ENCODE peak calls at places on chromosome 2, in ten cellular contexts. M is GM12864, Q is lung, Y is stomach, N is cardiac muscle cell, O is cardiac fibroblast, H is dorsolateral prefrontal cortex, X is fibroblast of mammary gland, Z is neural progenitor cell, C is IMR-90. U is an unnamed sample.

GRCh38 chr2:119766944-119767343 is 7.2 kb downstream of the PTPN4 start:
- DNase-seq in M (no peak), Q (no peak), Y (no peak), N (no peak), O (no peak), H (no peak), X (no peak), Z (no peak), C (no peak), U (no peak)

GRCh38 chr2:2845267-2845666 is 514.2 kb upstream of the MYT1L start:
- DNase-seq in M (no peak), Q (no peak), Y (no peak), N (no peak), O (no peak), H (peak), X (no peak), Z (no peak), C (no peak), U (no peak)

GRCh38 chr2:98778153-98778552 is 47.2 kb upstream of the MGAT4A start:
- DNase-seq in M (no peak), Q (no peak), Y (no peak), N (no peak), O (no peak), H (no peak), X (no peak), Z (no peak), C (no peak), U (no peak)

GRCh38 chr2:240919161-240919781 is 13.1 kb downstream of the CROCC2 start:
- DNase-seq in M (no peak), Q (no peak), Y (peak), N (no peak), O (no peak), H (peak), X (no peak), Z (no peak), C (no peak), U (no peak)

GRCh38 chr2:109209412-109209811 is 80.4 kb downstream of the SH3RF3 start:
- DNase-seq in M (no peak), Q (no peak), Y (no peak), N (peak), O (peak), H (no peak), X (peak), Z (no peak), C (peak), U (peak)

GRCh38 chr2:148021059-148021985 is at the start of gene MBD5:
- DNase-seq in M (no peak), Q (peak), Y (peak), N (peak), O (peak), H (peak), X (peak), Z (peak), C (peak), U (peak)

GRCh38 chr2:74894261-74895030 is 60.5 kb downstream of the HK2 start:
- DNase-seq in M (no peak), Q (no peak), Y (no peak), N (peak), O (peak), H (no peak), X (peak), Z (no peak), C (peak), U (peak)

GRCh38 chr2:235444101-235444597 is 49.7 kb upstream of the AGAP1 start:
- DNase-seq in M (no peak), Q (no peak), Y (no peak), N (no peak), O (no peak), H (no peak), X (no peak), Z (no peak), C (no peak), U (no peak)

GRCh38 chr2:223923976-223924375 is 21.2 kb downstream of the WDFY1 start:
- DNase-seq in M (no peak), Q (no peak), Y (no peak), N (no peak), O (peak), H (no peak), X (peak), Z (no peak), C (no peak), U (no peak)

GRCh38 chr2:59029058-59029457 is 787.9 kb upstream of the FANCL start:
- DNase-seq in M (no peak), Q (no peak), Y (no peak), N (no peak), O (no peak), H (no peak), X (no peak), Z (no peak), C (no peak), U (no peak)

GRCh38 chr2:133705287-133705686 is 137.0 kb upstream of the NCKAP5 start:
- DNase-seq in M (no peak), Q (no peak), Y (no peak), N (no peak), O (peak), H (no peak), X (no peak), Z (no peak), C (no peak), U (no peak)

GRCh38 chr2:110802213-110802932 is 70.0 kb downstream of the ACOXL start:
- DNase-seq in M (no peak), Q (no peak), Y (no peak), N (no peak), O (no peak), H (no peak), X (no peak), Z (no peak), C (no peak), U (no peak)

GRCh38 chr2:203891474-203891873 is 23.9 kb downstream of the CTLA4 start:
- DNase-seq in M (no peak), Q (peak), Y (no peak), N (peak), O (peak), H (no peak), X (peak), Z (no peak), C (no peak), U (peak)

GRCh38 chr2:131475831-131476230 is at the start of gene TUBA3D:
- DNase-seq in M (no peak), Q (no peak), Y (no peak), N (no peak), O (no peak), H (no peak), X (no peak), Z (no peak), C (no peak), U (no peak)

DNA sequence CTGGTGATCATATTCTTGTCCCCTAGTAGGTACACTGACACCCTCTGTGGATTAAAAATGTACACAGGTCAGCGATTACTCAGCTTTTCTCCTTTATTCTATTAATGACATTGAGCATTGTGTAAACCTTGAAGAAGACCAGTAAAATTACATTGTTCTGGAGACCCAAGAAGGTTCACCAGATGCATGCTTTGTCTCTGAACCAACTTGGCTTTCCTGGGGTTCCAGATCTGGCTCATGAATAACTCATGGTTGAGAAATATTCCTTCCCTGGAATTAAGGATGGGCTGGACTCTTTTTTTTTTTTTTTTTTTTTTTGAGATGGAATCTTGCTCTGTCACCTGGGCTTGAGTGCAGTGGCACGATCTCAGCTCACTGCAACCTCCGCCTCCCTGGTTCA is 11.9 kb downstream of the LBH start:
- DNase-seq in M (no peak), Q (no peak), Y (no peak), N (no peak), O (peak), H (no peak), X (no peak), Z (no peak), C (no peak), U (no peak)
- H3K4me3 ChIP-seq in M (no peak), Q (no peak), Y (no peak), N (no peak), O (no peak), H (no peak), X (no peak), Z (no peak), C (no peak), U (no peak)

GRCh38 chr2:214079032-214079431 is 331.8 kb upstream of the VWC2L start:
- DNase-seq in M (no peak), Q (no peak), Y (no peak), N (no peak), O (no peak), H (no peak), X (no peak), Z (no peak), C (no peak), U (no peak)
- TF ChIP-seq CTCF in M (no peak), Q (no peak), Y (no peak), N (no peak), O (no peak), H (no peak), X (no peak), Z (no peak), C (no peak), U (no peak)

DNA sequence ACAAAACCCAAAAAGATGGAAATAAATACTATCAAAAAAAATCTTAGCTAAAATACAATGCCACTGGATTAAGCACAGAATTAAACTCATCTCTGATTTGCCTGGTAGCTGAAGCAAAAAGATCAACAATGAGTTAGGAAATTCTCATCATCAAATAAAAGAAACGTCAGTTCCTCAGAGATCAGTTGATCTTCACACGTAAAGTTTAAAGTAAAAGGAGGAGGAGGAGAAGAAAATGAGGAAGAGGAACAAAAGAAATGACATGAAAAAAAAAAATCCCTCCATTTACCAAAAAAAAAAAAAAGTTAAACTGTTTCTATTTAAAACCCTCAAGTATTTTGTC is 22.6 kb downstream of the KLF7 start:
- DNase-seq in M (no peak), Q (no peak), Y (no peak), N (no peak), O (no peak), H (no peak), X (no peak), Z (no peak), C (no peak), U (no peak)
- H3K4me3 ChIP-seq in M (no peak), Q (no peak), Y (no peak), N (no peak), O (no peak), H (no peak), X (no peak), Z (peak), C (no peak), U (no peak)

GRCh38 chr2:102154364-102154763 is 11.8 kb downstream of the IL1R1 start:
- DNase-seq in M (no peak), Q (no peak), Y (no peak), N (no peak), O (no peak), H (no peak), X (no peak), Z (no peak), C (no peak), U (no peak)

GRCh38 chr2:102155131-102155702 is 12.7 kb downstream of the IL1R1 start:
- DNase-seq in M (no peak), Q (no peak), Y (no peak), N (no peak), O (no peak), H (no peak), X (no peak), Z (no peak), C (no peak), U (no peak)

GRCh38 chr2:102158336-102158735 is 15.8 kb downstream of the IL1R1 start:
- DNase-seq in M (no peak), Q (no peak), Y (no peak), N (peak), O (no peak), H (no peak), X (no peak), Z (no peak), C (no peak), U (no peak)

GRCh38 chr2:102155703-102156515 is 13.4 kb downstream of the IL1R1 start:
- DNase-seq in M (no peak), Q (peak), Y (peak), N (peak), O (peak), H (no peak), X (peak), Z (no peak), C (peak), U (peak)

DNA sequence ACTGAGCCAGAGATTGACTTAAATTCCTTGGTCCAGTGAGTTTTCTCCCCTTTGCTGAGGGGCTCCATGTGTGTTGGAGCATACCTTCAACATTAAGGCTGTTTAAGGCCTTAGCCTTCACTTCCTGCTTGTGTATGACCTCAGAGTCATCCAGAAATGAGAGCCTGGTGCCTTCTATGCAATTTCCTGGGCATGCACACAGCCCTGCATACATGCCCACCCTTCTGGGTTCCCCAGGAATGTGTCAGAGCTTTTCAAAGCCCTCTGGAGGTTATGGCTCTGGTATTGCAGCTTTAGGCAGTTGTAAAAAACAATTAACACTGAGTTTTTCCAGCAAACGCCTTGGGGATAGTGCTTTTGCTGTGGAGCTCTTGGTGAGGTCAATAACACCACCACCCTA is 16.7 kb downstream of the IL1R1 start:
- DNase-seq in M (no peak), Q (no peak), Y (no peak), N (peak), O (peak), H (no peak), X (no peak), Z (no peak), C (no peak), U (no peak)
- TF ChIP-seq CTCF in M (no peak), Q (no peak), Y (no peak), N (no peak), O (no peak), H (no peak), X (peak), Z (no peak), C (no peak), U (peak)

DNA sequence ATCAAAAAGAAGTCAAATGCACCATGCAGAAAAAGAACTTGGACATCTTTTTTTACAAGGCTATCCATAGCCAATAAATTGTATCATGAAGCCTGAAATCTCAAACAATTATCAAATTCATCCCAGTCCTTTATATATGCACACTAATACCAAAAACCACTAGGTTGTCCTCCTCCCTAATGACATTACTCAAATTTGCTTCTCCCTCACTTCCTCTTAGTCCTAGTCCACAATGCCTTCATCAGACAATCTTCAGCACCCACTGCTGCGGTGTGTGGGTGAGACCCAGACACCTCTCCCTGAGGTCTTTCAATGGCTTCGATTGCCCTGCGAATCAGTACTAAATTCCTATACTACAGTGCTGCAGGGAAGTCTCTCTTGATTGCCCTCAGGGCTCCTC is 58.1 kb downstream of the CLASP1 start:
- DNase-seq in M (no peak), Q (no peak), Y (no peak), N (no peak), O (no peak), H (no peak), X (no peak), Z (no peak), C (no peak), U (no peak)
- H3K4me3 ChIP-seq in M (no peak), Q (no peak), Y (no peak), N (no peak), O (no peak), H (no peak), X (no peak), Z (no peak), C (no peak), U (no peak)

DNA sequence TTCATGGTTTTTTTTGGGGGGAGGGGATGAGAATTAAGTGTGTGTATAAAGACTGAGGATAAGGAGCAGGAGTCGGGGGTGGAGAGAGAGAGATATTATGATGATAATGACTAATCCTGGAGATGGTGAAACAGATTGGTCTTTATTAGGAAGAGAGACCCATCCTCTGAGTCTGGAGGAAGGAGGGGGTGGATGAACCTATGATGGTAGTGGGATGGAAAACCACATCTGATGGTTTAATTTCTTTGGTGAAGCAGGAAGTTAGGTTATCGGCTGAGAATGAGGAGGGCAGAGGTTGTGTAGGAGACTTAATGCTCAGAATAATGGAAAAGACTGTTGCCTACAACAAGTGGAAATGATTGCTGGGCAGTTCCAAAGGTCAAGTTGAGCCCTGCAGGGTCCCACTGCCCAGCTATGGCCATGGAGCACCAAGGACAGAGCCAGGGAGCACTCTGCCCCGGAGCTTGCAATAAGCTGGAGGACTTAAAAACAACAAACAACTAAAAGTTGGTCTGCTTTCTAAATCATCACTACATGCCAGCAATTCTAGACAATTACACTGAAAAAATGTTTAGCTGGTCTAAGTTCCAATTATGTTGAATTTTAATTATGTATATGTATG is 7.9 kb downstream of the SLC16A14 start:
- DNase-seq in M (no peak), Q (no peak), Y (no peak), N (no peak), O (no peak), H (no peak), X (peak), Z (no peak), C (no peak), U (no peak)
- TF ChIP-seq CTCF in M (no peak), Q (no peak), Y (no peak), N (no peak), O (no peak), H (no peak), X (no peak), Z (no peak), C (no peak), U (no peak)

U was measured in choroid plexus epithelial cell.